ENCODE peak calls at places on chromosomes 6 and 20, in seven cellular contexts. V is NB4, P is left ventricle myocardium inferior, K is ovary, A is kidney epithelial cell, B is AG04450, T is mucosa of descending colon. W is an unnamed sample.

GRCh38 chr20:2794866-2795447 is 5.5 kb downstream of the CPXM1 start:
- DNase-seq in V (no peak), P (no peak), K (no peak), A (no peak), B (no peak), T (no peak), W (no peak)

GRCh38 chr6:164095056-164095455 is 680.5 kb downstream of the QKI start:
- DNase-seq in V (no peak), P (no peak), K (no peak), A (no peak), B (no peak), T (no peak), W (no peak)

GRCh38 chr6:170110201-170111140 is 180.4 kb downstream of the DLL1 start:
- DNase-seq in V (no peak), P (peak), K (peak), A (no peak), B (no peak), T (no peak), W (no peak)

GRCh38 chr6:139336488-139336887 is 38.0 kb downstream of the CITED2 start:
- DNase-seq in V (no peak), P (peak), K (peak), A (no peak), B (no peak), T (peak), W (no peak)

GRCh38 chr6:120671519-120671918 is 662.8 kb downstream of the TBC1D32 start:
- DNase-seq in V (peak), P (no peak), K (no peak), A (no peak), B (no peak), T (no peak), W (peak)

GRCh38 chr6:1701668-1702353 is 92.1 kb downstream of the FOXC1 start:
- DNase-seq in V (no peak), P (no peak), K (no peak), A (no peak), B (peak), T (no peak), W (peak)

GRCh38 chr20:381581-382290 is 1.2 kb downstream of the TRIB3 start:
- DNase-seq in V (peak), P (peak), K (peak), A (no peak), B (no peak), T (peak), W (no peak)

GRCh38 chr6:939047-939363 is 246.1 kb upstream of the EXOC2 start:
- DNase-seq in V (no peak), P (no peak), K (no peak), A (no peak), B (no peak), T (no peak), W (peak)

GRCh38 chr20:43974665-43975064 is 60.0 kb downstream of the TOX2 start:
- DNase-seq in V (no peak), P (no peak), K (no peak), A (no peak), B (no peak), T (no peak), W (no peak)

GRCh38 chr6:7747016-7747415 is 21.1 kb downstream of the BMP6 start:
- DNase-seq in V (no peak), P (no peak), K (no peak), A (no peak), B (no peak), T (no peak), W (no peak)

GRCh38 chr6:131182991-131183425 is 47.7 kb downstream of the AKAP7 start:
- DNase-seq in V (peak), P (no peak), K (no peak), A (no peak), B (no peak), T (peak), W (no peak)

GRCh38 chr6:135578976-135579375 is 81.4 kb upstream of the AHI1 start:
- DNase-seq in V (no peak), P (no peak), K (no peak), A (no peak), B (no peak), T (no peak), W (no peak)

GRCh38 chr6:136235233-136235564 is 14.9 kb downstream of the MTFR2 start:
- DNase-seq in V (no peak), P (no peak), K (no peak), A (peak), B (peak), T (no peak), W (no peak)

GRCh38 chr20:145877-146276 is 3.5 kb downstream of the DEFB126 start:
- DNase-seq in V (no peak), P (no peak), K (no peak), A (no peak), B (no peak), T (no peak), W (no peak)

GRCh38 chr20:10376271-10377075 is 57.5 kb downstream of the MKKS start:
- DNase-seq in V (no peak), P (no peak), K (no peak), A (peak), B (no peak), T (no peak), W (no peak)

GRCh38 chr20:58389324-58389967 is 417 bp downstream of the VAPB start:
- DNase-seq in V (no peak), P (peak), K (no peak), A (no peak), B (no peak), T (peak), W (no peak)

GRCh38 chr6:164107297-164107995 is 692.9 kb downstream of the QKI start:
- DNase-seq in V (no peak), P (no peak), K (no peak), A (no peak), B (no peak), T (no peak), W (no peak)

GRCh38 chr6:71123051-71123450 is 165.6 kb upstream of the OGFRL1 start:
- DNase-seq in V (no peak), P (no peak), K (no peak), A (no peak), B (no peak), T (no peak), W (no peak)

GRCh38 chr20:53621482-53622246 is 28.0 kb upstream of the ZNF217 start:
- DNase-seq in V (peak), P (peak), K (peak), A (peak), B (no peak), T (peak), W (peak)

GRCh38 chr6:33945931-33946330 is 142.1 kb upstream of the MLN start:
- DNase-seq in V (no peak), P (no peak), K (no peak), A (no peak), B (no peak), T (no peak), W (no peak)

GRCh38 chr6:6869084-6869483 is 238.7 kb upstream of the RREB1 start:
- DNase-seq in V (no peak), P (no peak), K (no peak), A (no peak), B (no peak), T (no peak), W (no peak)

GRCh38 chr20:4260102-4260501 is 244.7 kb upstream of the RNF24 start:
- DNase-seq in V (no peak), P (no peak), K (no peak), A (no peak), B (no peak), T (no peak), W (peak)

GRCh38 chr6:111210074-111210729 is 122.9 kb downstream of the SLC16A10 start:
- DNase-seq in V (peak), P (no peak), K (no peak), A (peak), B (peak), T (peak), W (no peak)

GRCh38 chr6:151324079-151324825 is 67.1 kb downstream of the ZBTB2 start:
- DNase-seq in V (peak), P (peak), K (peak), A (peak), B (peak), T (peak), W (peak)

GRCh38 chr6:19501737-19502245 is 335.4 kb upstream of the ID4 start:
- DNase-seq in V (no peak), P (no peak), K (no peak), A (no peak), B (no peak), T (no peak), W (no peak)
- TF ChIP-seq CTCF in V (no peak), P (no peak), K (no peak), A (no peak), B (no peak), T (no peak), W (no peak)

DNA sequence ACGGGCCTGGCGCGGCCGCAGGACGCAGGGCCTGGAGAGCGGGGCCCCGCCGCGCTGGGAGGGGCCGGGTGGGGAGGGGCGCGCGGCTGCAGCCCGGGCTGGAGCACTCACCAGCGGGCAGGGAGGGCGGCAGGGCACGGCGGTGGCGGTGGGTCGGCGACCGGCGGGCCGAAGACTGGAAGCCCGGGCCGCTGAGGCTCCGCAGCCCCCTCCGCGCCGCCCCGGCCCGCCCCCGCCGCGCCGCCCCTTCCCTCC is at the start of gene GATA5:
- DNase-seq in V (no peak), P (no peak), K (no peak), A (no peak), B (no peak), T (no peak), W (no peak)
- H3K4me3 ChIP-seq in V (no peak), P (peak), K (peak), A (no peak), B (no peak), T (no peak), W (no peak)

DNA sequence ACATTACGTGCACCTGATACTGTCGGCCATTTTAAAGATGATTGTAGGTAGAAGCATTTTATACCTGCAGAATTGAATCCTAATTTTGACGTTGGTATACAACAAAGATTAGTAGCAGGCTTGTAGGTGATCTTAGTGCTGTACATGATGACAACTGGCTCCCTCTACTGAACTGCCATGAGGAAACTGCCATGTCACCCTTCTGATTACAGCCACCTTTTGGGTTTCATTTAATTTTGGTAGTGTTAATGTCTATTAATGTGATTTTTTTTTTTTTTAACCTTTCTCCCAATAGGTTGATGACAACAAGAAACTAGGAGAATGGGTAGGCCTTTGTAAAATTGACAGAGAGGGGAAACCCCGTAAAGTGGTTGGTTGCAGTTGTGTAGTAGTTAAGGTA is 2.3 kb downstream of the RPS12 start:
- DNase-seq in V (peak), P (no peak), K (no peak), A (no peak), B (no peak), T (no peak), W (no peak)
- TF ChIP-seq CTCF in V (no peak), P (no peak), K (no peak), A (no peak), B (no peak), T (no peak), W (no peak)

DNA sequence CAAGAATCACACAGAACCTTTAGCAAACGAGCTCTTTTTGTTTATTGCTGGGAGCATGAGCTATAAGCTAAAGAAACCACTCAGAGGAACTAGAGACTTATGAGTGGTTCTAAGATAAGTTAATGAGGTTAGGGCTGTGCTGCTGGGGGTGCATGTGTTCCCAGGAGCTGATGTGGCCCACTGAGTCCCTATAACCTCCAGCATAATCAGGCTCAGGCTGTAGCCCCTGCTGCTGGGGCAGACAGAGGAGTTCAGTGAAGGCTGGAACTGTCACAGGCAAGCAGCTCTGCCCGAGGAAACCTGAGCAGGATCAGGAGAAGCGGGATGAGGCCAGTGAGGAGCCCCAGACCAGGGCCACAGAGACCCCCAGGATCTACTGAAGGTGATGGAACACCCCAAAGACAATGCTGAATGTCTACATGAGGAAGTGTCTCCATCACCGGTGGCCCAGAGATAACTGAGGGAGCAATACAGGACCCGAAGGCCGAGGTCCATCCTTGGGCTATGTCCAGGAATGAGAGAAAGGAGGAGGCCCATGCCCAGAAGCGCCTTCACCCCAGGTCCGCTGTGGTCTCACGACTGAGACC is 17.3 kb downstream of the TUBB2B start:
- DNase-seq in V (no peak), P (no peak), K (no peak), A (no peak), B (no peak), T (no peak), W (no peak)
- H3K4me3 ChIP-seq in V (no peak), P (no peak), K (no peak), A (no peak), B (no peak), T (no peak), W (no peak)

GRCh38 chr6:27651371-27651732 is 178.4 kb upstream of the ZNF184 start:
- DNase-seq in V (no peak), P (no peak), K (no peak), A (no peak), B (no peak), T (no peak), W (no peak)

DNA sequence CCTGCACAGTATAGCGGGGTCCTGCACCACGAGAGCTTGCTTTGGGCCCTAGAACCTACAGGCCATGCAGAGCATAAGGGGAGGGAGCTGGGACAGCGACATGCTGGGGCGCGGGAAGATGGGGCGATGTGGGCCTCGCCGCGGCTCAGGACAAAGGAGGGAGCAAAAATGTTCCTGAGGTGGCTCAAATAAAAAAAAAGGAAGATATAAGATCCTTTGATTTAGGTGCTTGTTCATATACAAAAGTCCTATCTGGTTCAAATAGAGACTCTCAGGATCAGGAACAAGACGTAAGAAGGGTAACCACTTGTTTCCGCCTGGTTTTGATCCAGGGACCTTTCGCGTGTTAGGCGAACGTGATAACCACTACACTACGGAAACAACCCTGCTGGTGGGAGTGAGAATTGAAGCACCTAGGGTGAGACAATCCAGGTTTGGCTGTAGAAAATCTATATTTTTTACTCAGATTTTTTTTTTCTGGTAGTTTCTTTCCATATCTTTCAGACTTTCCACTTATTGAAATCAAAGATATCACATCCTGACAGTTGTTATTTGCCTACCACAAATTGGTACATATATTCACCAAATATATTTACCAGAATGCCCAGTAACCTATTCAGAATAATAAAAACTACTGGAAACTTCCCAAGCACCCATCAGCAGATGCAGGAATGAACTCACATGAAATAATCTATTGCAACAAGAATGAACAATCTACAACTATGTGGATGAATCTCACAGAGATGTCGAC is 177.9 kb upstream of the ZNF184 start:
- DNase-seq in V (peak), P (no peak), K (no peak), A (no peak), B (no peak), T (peak), W (peak)
- TF ChIP-seq CTCF in V (peak), P (no peak), K (no peak), A (peak), B (peak), T (no peak), W (peak)